ENCODE peak calls at places on chromosomes 5 and 9, in six cellular contexts. I is CD8-positive, alpha-beta T cell; M is MM.1S; A is left lung; F is AG04450; Y is SJSA1. K is an unnamed sample.

GRCh38 chr5:171336486-171337206 is 27.6 kb downstream of the TLX3 start:
- DNase-seq in I (no peak), F (peak; percentile 41), M (peak; percentile 55), Y (no peak), A (peak; percentile 47), K (peak; percentile 58)

GRCh38 chr5:159106569-159107282 is 7.0 kb upstream of the EBF1 start:
- DNase-seq in A (peak; percentile 68), M (peak; percentile 62), I (peak; percentile 69), F (no peak), Y (peak; percentile 87), K (no peak)

GRCh38 chr5:42514759-42515158 is 91.5 kb downstream of the GHR start:
- DNase-seq in F (no peak), I (no peak), A (no peak), Y (no peak), M (peak; percentile 46), K (no peak)

GRCh38 chr9:113343732-113344231 is 3.7 kb upstream of the WDR31 start:
- DNase-seq in A (peak; percentile 89), F (no peak), M (peak; percentile 41), Y (no peak), I (no peak), K (peak; percentile 81)

GRCh38 chr9:124675261-124676158 is 95.6 kb downstream of the NR6A1 start:
- DNase-seq in F (no peak), M (no peak), Y (no peak), I (no peak), A (no peak), K (no peak)

GRCh38 chr5:159605585-159605984 is 275.3 kb upstream of the IL12B start:
- DNase-seq in Y (no peak), I (no peak), A (no peak), F (no peak), M (no peak), K (no peak)

GRCh38 chr5:63053019-63053638 is 474.5 kb downstream of the LRRC70 start:
- DNase-seq in Y (no peak), A (peak; percentile 33), F (no peak), I (no peak), M (no peak), K (no peak)

GRCh38 chr9:136345281-136346156 is 18.0 kb downstream of the DNLZ start:
- DNase-seq in Y (no peak), M (no peak), F (no peak), I (no peak), A (peak; percentile 71), K (peak; percentile 74)

GRCh38 chr5:76980518-76981144 is 27.8 kb downstream of the CRHBP start:
- DNase-seq in A (no peak), Y (no peak), M (no peak), F (no peak), I (no peak), K (no peak)

GRCh38 chr9:92097997-92098482 is 17.2 kb downstream of the SPTLC1 start:
- DNase-seq in Y (no peak), A (peak; percentile 74), I (peak; percentile 12), M (no peak), F (no peak), K (peak; percentile 63)

GRCh38 chr9:91334053-91334452 is 27.7 kb downstream of the AUH start:
- DNase-seq in Y (no peak), M (no peak), F (no peak), A (no peak), I (no peak), K (no peak)

GRCh38 chr5:78731884-78732283 is 83.3 kb upstream of the LHFPL2 start:
- DNase-seq in I (no peak), Y (peak; percentile 61), F (no peak), M (no peak), A (no peak), K (no peak)

GRCh38 chr5:152378730-152379129 is 26.3 kb downstream of the NMUR2 start:
- DNase-seq in A (no peak), I (no peak), F (no peak), Y (no peak), M (no peak), K (no peak)

GRCh38 chr5:43973318-43973717 is 370.3 kb downstream of the NNT start:
- DNase-seq in M (no peak), A (no peak), F (no peak), Y (no peak), I (no peak), K (no peak)

GRCh38 chr5:115531380-115531779 is 13.2 kb downstream of the FEM1C start:
- DNase-seq in M (no peak), Y (no peak), I (no peak), F (no peak), A (no peak), K (no peak)

GRCh38 chr5:172699999-172700685 is 59.1 kb downstream of the NEURL1B start:
- DNase-seq in A (peak; percentile 77), M (no peak), I (no peak), Y (no peak), F (no peak), K (no peak)

GRCh38 chr5:172699423-172699822 is 58.4 kb downstream of the NEURL1B start:
- DNase-seq in Y (no peak), I (no peak), F (no peak), M (no peak), A (no peak), K (no peak)

GRCh38 chr5:172703952-172704351 is 62.9 kb downstream of the NEURL1B start:
- DNase-seq in Y (no peak), A (no peak), M (no peak), F (no peak), I (no peak), K (no peak)

GRCh38 chr5:172701336-172702061 is 60.4 kb downstream of the NEURL1B start:
- DNase-seq in M (no peak), F (no peak), Y (no peak), I (no peak), A (no peak), K (no peak)

GRCh38 chr5:172700686-172701324 is 59.7 kb downstream of the NEURL1B start:
- DNase-seq in Y (no peak), F (no peak), M (no peak), A (no peak), I (no peak), K (no peak)
- H3K27ac ChIP-seq in Y (no peak overlapping the region), F (no peak overlapping the region), M (no peak overlapping the region), A (no peak overlapping the region), I (no peak overlapping the region), K (no peak overlapping the region)

DNA sequence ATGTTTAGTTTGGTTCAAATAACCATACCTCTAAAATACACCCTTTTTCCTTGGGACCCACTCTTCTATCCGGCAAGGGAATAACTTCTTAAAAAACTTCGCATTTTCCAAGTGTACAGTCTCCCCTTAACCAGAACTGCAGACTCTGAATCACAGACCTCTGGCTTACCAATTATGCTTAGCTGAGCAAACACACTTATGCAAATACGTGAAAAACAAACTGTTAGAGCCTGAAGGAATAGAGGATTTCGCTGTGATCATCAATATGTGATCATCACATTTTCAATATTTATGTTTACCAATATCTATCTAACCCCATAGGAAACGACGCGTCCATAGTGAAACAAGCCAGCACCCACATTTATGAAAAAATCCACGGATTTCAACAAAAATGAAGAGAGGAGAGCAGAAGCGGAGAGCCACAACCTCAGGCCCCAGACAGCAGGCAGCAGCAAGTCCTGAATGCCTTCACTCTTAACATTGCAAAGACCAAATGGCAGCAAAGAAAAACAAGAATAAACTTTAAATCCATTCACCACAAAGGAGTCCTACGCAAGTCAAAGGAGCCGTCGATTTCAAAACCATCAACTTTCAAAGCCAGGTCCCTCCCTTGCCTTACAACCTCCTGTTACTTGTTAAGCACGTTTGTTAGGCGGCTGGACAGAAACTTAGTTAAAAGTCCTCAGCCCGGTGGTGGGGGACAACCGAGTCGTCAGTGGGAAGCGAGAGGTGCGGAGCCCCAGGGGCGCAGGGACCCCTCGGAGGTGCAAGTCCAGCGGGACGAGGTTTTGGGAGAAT is 1.1 kb downstream of the LPAR1 start:
- DNase-seq in I (no peak), A (no peak), M (no peak), F (no peak), Y (no peak), K (no peak)
- H3K27ac ChIP-seq in I (no peak overlapping the region), A (peak overlapping the region; percentile 81), M (no peak overlapping the region), F (peak overlapping the region; percentile 72), Y (peak overlapping the region; percentile 55), K (peak overlapping the region; percentile 77)

GRCh38 chr9:87062706-87063105 is 115.4 kb upstream of the GAS1 start:
- DNase-seq in M (no peak), A (no peak), I (no peak), Y (no peak), F (no peak), K (no peak)

GRCh38 chr9:87064311-87064710 is 117.0 kb upstream of the GAS1 start:
- DNase-seq in Y (no peak), A (no peak), M (no peak), I (no peak), F (no peak), K (no peak)

GRCh38 chr9:87065981-87066380 is 118.7 kb upstream of the GAS1 start:
- DNase-seq in I (no peak), Y (no peak), F (no peak), A (no peak), M (no peak), K (no peak)

GRCh38 chr9:87063883-87064282 is 116.6 kb upstream of the GAS1 start:
- DNase-seq in Y (no peak), A (no peak), M (no peak), F (no peak), I (no peak), K (no peak)

DNA sequence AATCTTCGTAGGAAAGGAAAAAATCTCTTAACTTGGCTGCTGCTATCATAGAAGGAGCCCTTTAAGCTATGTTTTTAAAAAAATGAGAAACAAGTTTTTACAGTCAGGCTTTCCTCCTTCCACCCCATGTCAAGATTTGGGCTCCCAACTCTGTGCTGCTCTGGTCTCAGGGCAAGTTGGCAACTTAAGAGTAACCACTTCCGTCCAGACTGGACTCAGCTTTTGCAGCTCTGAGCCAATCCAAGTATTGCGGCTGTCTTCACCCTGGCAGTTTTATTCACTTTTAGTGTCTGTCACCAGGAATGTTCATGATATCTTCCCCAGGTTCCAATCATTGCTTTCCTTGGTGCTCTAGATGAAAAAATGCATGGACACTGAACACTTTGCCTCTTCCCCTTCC is 115.9 kb upstream of the GAS1 start:
- DNase-seq in F (no peak), A (no peak), M (no peak), I (no peak), Y (no peak), K (no peak)
- H3K27ac ChIP-seq in F (no peak overlapping the region), A (no peak overlapping the region), M (no peak overlapping the region), I (no peak overlapping the region), Y (no peak overlapping the region), K (no peak overlapping the region)

GRCh38 chr9:137411260-137411659 is 11.7 kb downstream of the EXD3 start:
- DNase-seq in Y (peak; percentile 86), I (no peak), F (no peak), A (no peak), M (no peak), K (no peak)

GRCh38 chr9:137411670-137412380 is 11.1 kb downstream of the EXD3 start:
- DNase-seq in I (peak; percentile 43), M (peak; percentile 64), F (peak; percentile 75), A (peak; percentile 81), Y (peak; percentile 98), K (no peak)

GRCh38 chr9:137409515-137409914 is 13.4 kb downstream of the EXD3 start:
- DNase-seq in A (no peak), M (no peak), I (no peak), F (no peak), Y (no peak), K (no peak)

GRCh38 chr9:137410891-137411249 is 12.1 kb downstream of the EXD3 start:
- DNase-seq in Y (no peak), F (no peak), M (no peak), A (no peak), I (no peak), K (no peak)

DNA sequence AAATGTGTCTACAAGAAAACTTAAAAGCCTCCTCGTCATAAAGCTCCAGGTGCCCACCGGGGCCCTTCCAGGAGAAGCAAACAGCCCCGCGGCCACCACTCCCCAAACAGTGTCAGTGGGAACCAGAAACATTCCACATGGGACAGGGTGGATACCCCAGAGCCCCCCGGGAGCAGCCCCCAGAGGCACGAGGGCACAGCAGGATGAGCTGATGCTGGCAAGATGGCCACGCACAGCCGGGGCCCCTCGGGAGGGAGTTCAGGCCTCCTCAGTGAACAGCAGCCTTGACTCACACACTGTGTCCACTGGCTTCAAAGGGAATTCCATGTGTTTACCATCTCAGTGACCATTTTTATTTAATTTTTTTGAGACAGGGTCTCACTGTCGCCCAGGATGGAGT is 10.5 kb downstream of the EXD3 start:
- DNase-seq in F (no peak), A (no peak), M (no peak), I (no peak), Y (no peak), K (no peak)
- H3K27ac ChIP-seq in F (peak overlapping the region; percentile 47), A (peak overlapping the region; percentile 83), M (no peak overlapping the region), I (no peak overlapping the region), Y (peak overlapping the region; percentile 92), K (no peak overlapping the region)

K was measured in caudate nucleus.